ENCODE peak calls at places on chromosomes 6 and 20, in five cellular contexts. One of them, this sample, is unnamed. For H3K27me3 and H3K4me1, the result is how much of the 10 kb centered on the place peaks cover.

GRCh38 chr6:29792123-29793035 is 35.2 kb upstream of the HLA-G start:
- DNase-seq in adipocyte: peak
- DNase-seq in pancreas: peak
- DNase-seq in CD8-positive, alpha-beta T cell: peak
- DNase-seq in cardiac muscle cell: peak
- DNase-seq in this sample: peak

GRCh38 chr20:33843854-33844253 is 32.7 kb downstream of the CHMP4B start:
- DNase-seq in cardiac muscle cell: no peak
- DNase-seq in CD8-positive, alpha-beta T cell: no peak
- DNase-seq in adipocyte: no peak
- DNase-seq in pancreas: no peak
- DNase-seq in this sample: no peak

GRCh38 chr6:150272976-150273315 is 95.9 kb upstream of the IYD start:
- DNase-seq in pancreas: no peak
- DNase-seq in cardiac muscle cell: no peak
- DNase-seq in CD8-positive, alpha-beta T cell: no peak
- DNase-seq in adipocyte: no peak
- DNase-seq in this sample: no peak

GRCh38 chr6:16318538-16318937 is 80.2 kb downstream of the GMPR start:
- DNase-seq in adipocyte: peak
- DNase-seq in cardiac muscle cell: peak
- DNase-seq in pancreas: no peak
- DNase-seq in CD8-positive, alpha-beta T cell: no peak
- DNase-seq in this sample: peak

GRCh38 chr6:37308084-37308817 is 45.5 kb upstream of the RNF8 start:
- DNase-seq in CD8-positive, alpha-beta T cell: no peak
- DNase-seq in adipocyte: peak
- DNase-seq in pancreas: no peak
- DNase-seq in cardiac muscle cell: peak
- DNase-seq in this sample: peak

GRCh38 chr6:32112436-32112980 is 3.4 kb upstream of the TNXB start:
- DNase-seq in cardiac muscle cell: no peak
- DNase-seq in adipocyte: peak
- DNase-seq in CD8-positive, alpha-beta T cell: no peak
- DNase-seq in pancreas: no peak
- DNase-seq in this sample: no peak

GRCh38 chr6:165900970-165901369 is 237.9 kb upstream of the PDE10A start:
- DNase-seq in CD8-positive, alpha-beta T cell: no peak
- DNase-seq in adipocyte: no peak
- DNase-seq in cardiac muscle cell: no peak
- DNase-seq in pancreas: no peak
- DNase-seq in this sample: no peak

GRCh38 chr6:130587778-130588520 is 222.1 kb downstream of the TMEM200A start:
- DNase-seq in CD8-positive, alpha-beta T cell: no peak
- DNase-seq in pancreas: no peak
- DNase-seq in adipocyte: peak
- DNase-seq in cardiac muscle cell: peak
- DNase-seq in this sample: no peak

GRCh38 chr20:18719426-18719825 is 94.2 kb upstream of the SCP2D1 start:
- DNase-seq in CD8-positive, alpha-beta T cell: no peak
- DNase-seq in adipocyte: peak
- DNase-seq in cardiac muscle cell: peak
- DNase-seq in pancreas: no peak
- DNase-seq in this sample: no peak

GRCh38 chr6:10101551-10102252 is 313.2 kb downstream of the TFAP2A start:
- DNase-seq in adipocyte: no peak
- DNase-seq in cardiac muscle cell: no peak
- DNase-seq in pancreas: no peak
- DNase-seq in CD8-positive, alpha-beta T cell: no peak
- DNase-seq in this sample: no peak

GRCh38 chr6:33343953-33344611 is 26.5 kb upstream of the ZBTB22 start:
- DNase-seq in cardiac muscle cell: no peak
- DNase-seq in adipocyte: no peak
- DNase-seq in CD8-positive, alpha-beta T cell: peak
- DNase-seq in pancreas: no peak
- DNase-seq in this sample: no peak

GRCh38 chr20:58634818-58635665 is 16.0 kb upstream of the STX16 start:
- DNase-seq in adipocyte: no peak
- DNase-seq in CD8-positive, alpha-beta T cell: no peak
- DNase-seq in pancreas: no peak
- DNase-seq in cardiac muscle cell: no peak
- DNase-seq in this sample: peak

GRCh38 chr20:5642155-5642981 is 107.8 kb upstream of the SHLD1 start:
- DNase-seq in adipocyte: peak
- DNase-seq in cardiac muscle cell: peak
- DNase-seq in pancreas: no peak
- DNase-seq in CD8-positive, alpha-beta T cell: no peak
- DNase-seq in this sample: no peak

GRCh38 chr20:49630396-49630951 is 62.5 kb upstream of the PTGIS start:
- DNase-seq in pancreas: no peak
- DNase-seq in adipocyte: no peak
- DNase-seq in CD8-positive, alpha-beta T cell: no peak
- DNase-seq in cardiac muscle cell: no peak
- DNase-seq in this sample: no peak

GRCh38 chr6:105409734-105410133 is 6.9 kb upstream of the PREP start:
- DNase-seq in CD8-positive, alpha-beta T cell: no peak
- DNase-seq in pancreas: no peak
- DNase-seq in adipocyte: no peak
- DNase-seq in cardiac muscle cell: no peak
- DNase-seq in this sample: no peak

GRCh38 chr6:85675030-85675819 is 32.5 kb upstream of the SYNCRIP start:
- DNase-seq in pancreas: no peak
- DNase-seq in adipocyte: peak
- DNase-seq in cardiac muscle cell: peak
- DNase-seq in CD8-positive, alpha-beta T cell: no peak
- DNase-seq in this sample: no peak

GRCh38 chr6:121688974-121689373 is 253.5 kb downstream of the GJA1 start:
- DNase-seq in adipocyte: no peak
- DNase-seq in pancreas: no peak
- DNase-seq in CD8-positive, alpha-beta T cell: no peak
- DNase-seq in cardiac muscle cell: no peak
- DNase-seq in this sample: no peak

GRCh38 chr6:129921169-129921817 is 60.2 kb upstream of the TMEM244 start:
- DNase-seq in cardiac muscle cell: no peak
- DNase-seq in CD8-positive, alpha-beta T cell: no peak
- DNase-seq in adipocyte: no peak
- DNase-seq in pancreas: no peak
- DNase-seq in this sample: no peak

GRCh38 chr6:112620832-112621569 is 273.9 kb downstream of the RFPL4B start:
- DNase-seq in cardiac muscle cell: peak
- DNase-seq in adipocyte: peak
- DNase-seq in CD8-positive, alpha-beta T cell: no peak
- DNase-seq in pancreas: no peak
- DNase-seq in this sample: no peak

GRCh38 chr6:12714022-12714421 is 2.5 kb upstream of the PHACTR1 start:
- DNase-seq in pancreas: no peak
- DNase-seq in cardiac muscle cell: no peak
- DNase-seq in CD8-positive, alpha-beta T cell: no peak
- DNase-seq in adipocyte: no peak
- DNase-seq in this sample: no peak

DNA sequence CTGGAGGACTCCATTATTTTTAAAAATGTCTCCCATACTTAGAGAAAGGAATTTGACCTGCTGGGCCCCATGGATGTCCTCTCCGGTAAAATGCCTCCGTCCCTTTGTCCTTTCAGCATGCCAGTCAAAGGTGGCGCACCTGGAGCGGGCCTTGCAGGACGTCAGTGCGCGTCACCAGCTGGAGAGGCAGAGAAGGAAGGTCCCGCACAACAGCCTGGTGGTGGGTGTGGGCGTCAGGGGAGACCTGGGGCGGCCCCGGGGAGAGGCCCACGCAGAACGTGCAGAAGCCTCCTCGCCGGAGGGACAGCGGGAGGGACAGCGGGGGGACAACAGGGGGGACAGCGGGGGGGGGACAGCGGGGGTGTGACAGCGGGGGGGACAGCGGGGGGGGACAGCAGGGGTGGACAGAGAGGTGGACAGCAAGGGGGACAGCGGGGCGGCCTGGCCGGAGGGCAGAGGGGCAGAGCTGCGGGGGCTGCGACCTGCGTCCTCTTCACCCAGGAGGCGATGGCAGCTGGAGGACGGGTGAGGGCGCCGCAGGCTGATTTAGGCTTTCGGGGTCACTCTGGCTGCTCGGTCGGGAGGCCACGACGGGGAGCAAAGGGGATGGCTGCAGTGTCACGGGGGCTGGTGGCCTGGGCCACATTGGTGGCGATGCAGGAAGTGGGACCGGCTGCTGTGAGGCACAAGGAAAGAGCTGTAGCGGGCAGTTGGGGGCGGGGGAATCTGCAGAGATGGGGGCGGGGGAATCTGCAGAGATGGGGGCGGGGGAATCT is 859 bp upstream of the KIF25 start:
- DNase-seq in CD8-positive, alpha-beta T cell: no peak
- DNase-seq in adipocyte: no peak
- DNase-seq in cardiac muscle cell: no peak
- DNase-seq in pancreas: no peak
- DNase-seq in this sample: no peak
- H3K27me3 ChIP-seq in CD8-positive, alpha-beta T cell: under half
- H3K27me3 ChIP-seq in adipocyte: under half
- H3K27me3 ChIP-seq in cardiac muscle cell: under half
- H3K27me3 ChIP-seq in pancreas: under half
- H3K27me3 ChIP-seq in this sample: under half

GRCh38 chr6:167795874-167796667 is 30.6 kb upstream of the AFDN start:
- DNase-seq in adipocyte: no peak
- DNase-seq in cardiac muscle cell: no peak
- DNase-seq in CD8-positive, alpha-beta T cell: no peak
- DNase-seq in pancreas: peak
- DNase-seq in this sample: no peak
- H3K4me1 ChIP-seq in adipocyte: under half
- H3K4me1 ChIP-seq in cardiac muscle cell: under half
- H3K4me1 ChIP-seq in CD8-positive, alpha-beta T cell: under half
- H3K4me1 ChIP-seq in pancreas: under half
- H3K4me1 ChIP-seq in this sample: under half

DNA sequence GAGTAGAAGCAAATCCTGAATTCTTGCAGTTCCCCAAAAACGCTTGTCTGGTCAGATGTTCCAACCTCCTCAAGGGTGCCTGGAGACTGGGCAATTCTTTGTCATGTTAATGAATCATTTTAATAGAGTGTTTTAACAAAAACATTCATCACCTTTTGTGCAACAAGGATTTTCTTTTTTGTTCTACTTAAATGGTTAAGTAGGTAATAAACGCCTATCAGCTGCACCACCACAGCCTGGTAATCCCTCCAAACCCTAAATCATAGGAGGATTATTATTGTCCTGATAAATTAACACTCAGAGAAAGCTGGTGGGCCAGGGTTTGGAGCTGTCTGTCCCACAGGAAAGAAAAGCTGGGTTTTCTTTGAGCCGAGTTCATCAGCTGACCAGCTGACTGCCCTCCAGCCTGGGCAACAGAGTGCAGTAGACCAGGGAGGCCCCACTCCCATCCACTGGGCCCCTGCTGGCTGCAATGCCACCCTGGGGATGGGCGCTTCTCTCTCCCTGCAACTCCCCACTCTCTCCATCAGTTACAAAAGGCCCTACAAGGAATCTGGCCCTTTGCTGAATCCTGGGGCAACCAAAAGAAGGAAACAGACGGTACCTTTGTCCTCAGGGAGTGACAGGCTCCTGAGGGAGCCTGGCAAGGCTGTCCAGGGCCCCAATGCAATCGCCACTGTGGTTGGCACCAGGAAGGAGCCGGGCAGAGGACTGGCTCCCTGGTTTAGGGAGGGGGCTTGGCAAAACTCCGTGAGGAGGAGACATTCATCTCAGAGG is 23.1 kb upstream of the BMP7 start:
- DNase-seq in adipocyte: no peak
- DNase-seq in CD8-positive, alpha-beta T cell: no peak
- DNase-seq in pancreas: no peak
- DNase-seq in cardiac muscle cell: no peak
- DNase-seq in this sample: no peak
- H3K27me3 ChIP-seq in adipocyte: half or more
- H3K27me3 ChIP-seq in CD8-positive, alpha-beta T cell: under half
- H3K27me3 ChIP-seq in pancreas: under half
- H3K27me3 ChIP-seq in cardiac muscle cell: under half
- H3K27me3 ChIP-seq in this sample: under half

DNA sequence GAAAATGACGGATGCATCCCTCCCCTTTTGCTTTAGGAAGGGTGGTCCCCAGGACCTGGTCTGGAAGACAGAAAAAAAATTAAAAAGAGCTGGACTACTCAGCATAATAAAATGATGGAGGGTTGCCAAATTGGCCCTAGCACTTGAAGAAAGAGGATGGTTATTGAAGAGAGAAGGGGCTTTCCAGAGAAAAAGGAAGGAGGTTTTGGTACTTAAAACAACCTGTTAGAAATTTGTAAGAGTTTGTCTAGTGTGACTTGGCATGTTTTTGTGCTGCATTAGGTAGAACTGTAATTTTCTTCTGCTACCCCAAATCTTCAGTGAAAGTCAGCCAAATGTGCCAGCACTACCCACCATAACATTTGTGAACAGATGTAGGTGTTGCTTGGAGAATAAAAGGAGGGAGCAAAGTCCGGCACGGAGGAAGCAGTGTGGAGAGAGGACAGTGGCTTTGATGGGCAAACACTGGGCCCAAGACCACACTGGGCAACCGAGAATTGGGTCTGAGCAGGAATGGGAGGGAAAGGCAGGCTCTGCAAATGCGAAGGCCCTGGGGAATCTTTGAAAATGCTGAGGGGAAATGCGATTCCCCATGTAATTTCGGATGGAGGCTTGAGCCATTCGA is 160.9 kb downstream of the QRSL1 start:
- DNase-seq in cardiac muscle cell: no peak
- DNase-seq in adipocyte: no peak
- DNase-seq in CD8-positive, alpha-beta T cell: no peak
- DNase-seq in pancreas: no peak
- DNase-seq in this sample: no peak
- H3K4me1 ChIP-seq in cardiac muscle cell: under half
- H3K4me1 ChIP-seq in adipocyte: under half
- H3K4me1 ChIP-seq in CD8-positive, alpha-beta T cell: under half
- H3K4me1 ChIP-seq in pancreas: under half
- H3K4me1 ChIP-seq in this sample: under half

GRCh38 chr20:37179671-37180524 is 550 bp upstream of the MROH8 start:
- DNase-seq in cardiac muscle cell: peak
- DNase-seq in adipocyte: peak
- DNase-seq in pancreas: no peak
- DNase-seq in CD8-positive, alpha-beta T cell: no peak
- DNase-seq in this sample: no peak

DNA sequence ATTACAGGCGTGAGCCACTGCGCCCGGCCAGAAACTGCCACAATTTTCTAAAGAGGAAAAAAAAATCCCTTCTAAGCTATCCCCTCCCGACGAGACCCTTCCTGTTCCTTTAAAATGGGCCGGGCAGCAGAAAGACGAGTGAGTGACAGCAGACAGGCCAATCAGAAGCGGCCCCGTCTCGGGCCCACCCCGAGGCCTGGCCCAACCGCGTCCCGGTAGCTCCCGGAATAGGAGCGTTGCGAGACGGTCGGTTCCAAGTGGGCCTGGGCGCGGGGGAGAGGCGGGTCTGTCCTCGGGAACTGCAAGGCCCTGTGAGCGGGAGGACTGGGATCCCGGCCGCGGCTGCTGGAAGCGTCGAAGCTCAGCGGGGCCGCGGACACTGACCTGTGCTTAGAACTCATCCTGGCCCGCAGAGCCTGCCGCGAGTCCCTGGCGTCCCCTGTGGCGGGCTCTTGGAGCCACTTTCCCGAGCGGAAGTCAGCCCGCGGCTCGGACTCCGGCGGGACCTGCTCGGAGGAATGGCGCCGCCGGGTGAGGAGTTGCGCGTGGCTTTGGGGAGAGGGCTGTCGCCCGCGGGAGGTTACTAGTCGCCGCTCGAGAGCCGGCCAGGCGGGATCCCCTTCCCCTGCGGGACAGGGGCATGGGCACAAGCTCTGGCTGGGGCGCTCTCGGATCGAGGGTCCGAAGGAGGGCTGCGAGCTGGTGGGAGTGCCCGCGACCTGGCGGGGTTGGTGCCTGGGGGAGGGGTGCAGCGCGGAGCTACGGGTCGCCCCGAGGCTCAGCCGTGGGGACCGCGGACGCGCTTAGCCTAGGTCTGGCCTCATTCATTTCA is at the start of the genes MROH8 and RPN2:
- DNase-seq in pancreas: peak
- DNase-seq in cardiac muscle cell: peak
- DNase-seq in CD8-positive, alpha-beta T cell: peak
- DNase-seq in adipocyte: peak
- DNase-seq in this sample: peak
- H3K27me3 ChIP-seq in pancreas: under half
- H3K27me3 ChIP-seq in cardiac muscle cell: under half
- H3K27me3 ChIP-seq in CD8-positive, alpha-beta T cell: under half
- H3K27me3 ChIP-seq in adipocyte: under half
- H3K27me3 ChIP-seq in this sample: under half